ENCODE peak calls at places on chromosomes 12 and 14, in six cellular contexts. J is GM12891, I is K562, U is GM12878, X is H1, T is HepG2. Z is an unnamed sample.

GRCh38 chr12:5872745-5873144 is 72.3 kb downstream of the ANO2 start:
- DNase-seq in I (peak; percentile 14), X (no peak), T (peak; percentile 12), U (no peak), J (no peak), Z (no peak)

GRCh38 chr14:99655521-99655920 is 10.6 kb downstream of the HHIPL1 start:
- DNase-seq in U (no peak), J (no peak), T (no peak), X (no peak), I (no peak), Z (no peak)

GRCh38 chr12:113222730-113223531 is 1.7 kb downstream of the TPCN1 start:
- DNase-seq in T (peak; percentile 91), U (no peak), I (no peak), J (no peak), X (no peak), Z (no peak)

GRCh38 chr12:120534703-120535655 is 823 bp downstream of the RNF10 start:
- DNase-seq in T (no peak), I (peak; percentile 76), X (peak; percentile 78), J (no peak), U (no peak), Z (peak; percentile 46)

GRCh38 chr14:61616524-61617185 is 78.7 kb upstream of the HIF1A start:
- DNase-seq in J (no peak), T (peak; percentile 25), I (no peak), X (no peak), U (no peak), Z (no peak)

GRCh38 chr12:89087876-89088275 is 264.4 kb downstream of the DUSP6 start:
- DNase-seq in X (no peak), J (no peak), T (no peak), U (no peak), I (no peak), Z (no peak)

GRCh38 chr14:102209224-102209966 is 69.7 kb downstream of the WDR20 start:
- DNase-seq in J (no peak), X (peak; percentile 53), I (no peak), T (peak; percentile 58), U (no peak), Z (no peak)

GRCh38 chr14:97402279-97402678 is 605.1 kb downstream of the VRK1 start:
- DNase-seq in U (no peak), X (no peak), J (no peak), I (no peak), T (no peak), Z (no peak)

GRCh38 chr12:28872654-28873268 is 276.3 kb upstream of the FAR2 start:
- DNase-seq in J (peak; percentile 3), I (peak; percentile 57), T (peak; percentile 21), X (peak; percentile 77), U (no peak), Z (no peak)

GRCh38 chr14:24734917-24735500 is 101.0 kb upstream of the GZMB start:
- DNase-seq in X (no peak), J (no peak), U (no peak), T (peak; percentile 86), I (peak; percentile 28), Z (no peak)
- TF ChIP-seq POLR2AphosphoS5 in X (no peak), J (no peak), U (no peak), T (no peak), I (no peak), Z (no peak)

DNA sequence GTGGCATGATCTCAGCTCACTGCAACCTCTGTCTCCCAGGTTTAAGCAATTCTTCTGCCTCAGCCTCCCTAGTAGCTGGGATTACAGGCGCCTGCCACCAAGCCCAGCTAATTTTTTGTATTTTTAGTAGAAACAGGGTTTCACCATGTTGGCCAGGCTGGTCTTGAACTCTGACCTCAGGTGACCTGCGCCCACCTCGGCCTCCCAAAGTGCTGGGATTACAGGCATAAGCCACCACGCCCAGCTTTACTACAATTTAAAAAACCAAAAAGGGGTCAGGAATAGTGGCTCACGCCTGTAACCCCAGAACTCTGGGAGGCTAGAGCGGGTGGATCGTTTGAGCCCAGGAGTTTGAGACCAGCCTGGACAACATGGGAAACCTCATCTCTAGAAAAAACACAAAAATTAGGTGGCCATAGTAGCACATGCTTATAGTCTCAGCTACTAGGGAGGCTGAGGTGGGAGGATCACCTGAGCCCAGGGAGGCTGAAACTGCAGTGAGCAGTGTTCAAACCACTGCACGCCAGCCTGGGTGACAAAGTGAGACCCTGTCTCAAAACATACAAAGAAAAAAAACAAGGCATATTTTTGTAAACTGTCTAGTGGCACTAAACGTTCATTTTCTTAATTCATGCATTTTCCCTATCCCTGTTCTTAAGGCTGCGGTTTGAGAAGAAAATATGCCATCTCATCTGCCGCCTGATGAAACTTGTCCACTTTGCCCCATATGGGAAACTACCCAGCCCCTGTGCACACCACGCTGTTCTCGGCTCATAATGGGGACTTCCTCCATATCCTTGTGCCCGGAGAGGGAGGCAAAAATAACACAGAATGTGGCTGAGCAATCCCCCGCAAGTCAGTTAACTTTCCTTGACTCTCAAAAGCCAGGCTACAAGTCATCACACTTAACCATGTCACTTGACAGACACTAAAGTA is 4.3 kb downstream of the RILPL2 start:
- DNase-seq in J (no peak), X (no peak), I (no peak), U (no peak), T (no peak), Z (no peak)
- TF ChIP-seq POLR2A in J (no peak), X (no peak), I (no peak), U (peak; percentile 38), T (no peak), Z (no peak)

GRCh38 chr14:49134940-49135339 is 451.2 kb downstream of the RPS29 start:
- DNase-seq in X (no peak), U (no peak), T (no peak), I (no peak), J (no peak), Z (no peak)
- TF ChIP-seq TAF1 in X (no peak), U (no peak), T (no peak), I (no peak), J (no peak), Z (no peak)

GRCh38 chr12:52495385-52495784 is 2.3 kb upstream of the KRT6A start:
- DNase-seq in X (peak; percentile 58), U (no peak), T (no peak), J (no peak), I (peak; percentile 18), Z (no peak)

GRCh38 chr12:52496054-52496453 is 3.0 kb upstream of the KRT6A start:
- DNase-seq in I (no peak), J (no peak), U (no peak), X (no peak), T (no peak), Z (no peak)

GRCh38 chr12:52493172-52493571 is at the start of gene KRT6A:
- DNase-seq in J (no peak), T (no peak), I (no peak), X (no peak), U (no peak), Z (no peak)

GRCh38 chr12:52494100-52494499 is 1.0 kb upstream of the KRT6A start:
- DNase-seq in U (no peak), X (no peak), I (no peak), T (no peak), J (no peak), Z (no peak)

GRCh38 chr12:52494518-52494917 is 1.5 kb upstream of the KRT6A start:
- DNase-seq in J (no peak), I (no peak), U (no peak), T (no peak), X (no peak), Z (no peak)
- TF ChIP-seq POLR2AphosphoS5 in J (no peak), I (no peak), U (no peak), T (no peak), X (no peak), Z (no peak)

GRCh38 chr14:20458031-20458789 is 3.0 kb downstream of the PIP4P1 start:
- DNase-seq in I (no peak), X (no peak), J (no peak), U (no peak), T (no peak), Z (no peak)

GRCh38 chr14:20454359-20454644 is 310 bp downstream of the OSGEP start:
- DNase-seq in I (no peak), T (no peak), J (no peak), U (no peak), X (no peak), Z (no peak)

GRCh38 chr14:20456971-20457370 is 1.9 kb downstream of the APEX1 start:
- DNase-seq in I (no peak), J (no peak), X (no peak), T (no peak), U (no peak), Z (no peak)

GRCh38 chr14:20455355-20456300 is 602 bp downstream of the APEX1 start:
- DNase-seq in I (peak; percentile 84), J (no peak), X (no peak), U (no peak), T (no peak), Z (no peak)

GRCh38 chr14:20454645-20455354 is at the start of the genes APEX1 and OSGEP:
- DNase-seq in I (peak; percentile 97), U (peak; percentile 99), J (peak; percentile 85), T (peak; percentile 99), X (peak; percentile 95), Z (peak; percentile 91)
- TF ChIP-seq POLR2A in I (peak; percentile 87), U (peak; percentile 93), J (peak; percentile 91), T (peak; percentile 86), X (peak; percentile 96), Z (peak; percentile 89)

DNA sequence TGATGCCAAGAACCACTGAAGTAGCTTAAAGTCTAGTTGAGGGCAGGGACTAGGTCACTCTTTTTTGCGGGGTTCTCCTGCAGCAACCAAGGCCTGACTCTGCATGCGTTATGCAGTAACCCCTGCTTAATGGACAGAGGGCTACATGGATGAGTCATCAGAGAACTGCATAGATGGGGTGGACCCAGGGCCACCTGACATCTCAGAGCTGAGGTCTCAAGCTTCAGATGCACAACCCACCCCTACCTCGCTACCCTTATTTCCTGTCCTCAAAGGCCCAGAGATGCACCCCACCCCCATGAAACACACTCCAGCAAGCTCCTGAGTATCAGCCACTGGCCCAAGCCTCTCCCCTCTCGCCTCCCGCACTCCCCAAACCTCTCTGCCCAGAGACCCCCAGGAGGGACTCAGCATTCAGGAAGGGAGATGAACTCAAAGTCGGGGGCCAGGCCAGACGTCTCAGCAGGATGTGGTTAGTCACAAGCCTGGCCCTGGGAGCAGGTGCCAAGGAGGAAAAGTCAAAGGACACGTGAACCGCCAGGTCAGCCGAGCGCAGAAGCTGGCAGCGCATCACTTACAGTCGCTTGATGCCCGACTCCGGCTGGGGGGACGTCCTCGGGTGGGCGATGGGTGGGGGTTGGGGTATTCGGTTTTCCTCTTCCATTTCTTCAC is 25.8 kb downstream of the SNRNP35 start:
- DNase-seq in T (no peak), U (no peak), J (peak; percentile 32), X (no peak), I (no peak), Z (no peak)
- TF ChIP-seq TAF1 in T (no peak), U (no peak), J (no peak), X (no peak), I (no peak), Z (no peak)

DNA sequence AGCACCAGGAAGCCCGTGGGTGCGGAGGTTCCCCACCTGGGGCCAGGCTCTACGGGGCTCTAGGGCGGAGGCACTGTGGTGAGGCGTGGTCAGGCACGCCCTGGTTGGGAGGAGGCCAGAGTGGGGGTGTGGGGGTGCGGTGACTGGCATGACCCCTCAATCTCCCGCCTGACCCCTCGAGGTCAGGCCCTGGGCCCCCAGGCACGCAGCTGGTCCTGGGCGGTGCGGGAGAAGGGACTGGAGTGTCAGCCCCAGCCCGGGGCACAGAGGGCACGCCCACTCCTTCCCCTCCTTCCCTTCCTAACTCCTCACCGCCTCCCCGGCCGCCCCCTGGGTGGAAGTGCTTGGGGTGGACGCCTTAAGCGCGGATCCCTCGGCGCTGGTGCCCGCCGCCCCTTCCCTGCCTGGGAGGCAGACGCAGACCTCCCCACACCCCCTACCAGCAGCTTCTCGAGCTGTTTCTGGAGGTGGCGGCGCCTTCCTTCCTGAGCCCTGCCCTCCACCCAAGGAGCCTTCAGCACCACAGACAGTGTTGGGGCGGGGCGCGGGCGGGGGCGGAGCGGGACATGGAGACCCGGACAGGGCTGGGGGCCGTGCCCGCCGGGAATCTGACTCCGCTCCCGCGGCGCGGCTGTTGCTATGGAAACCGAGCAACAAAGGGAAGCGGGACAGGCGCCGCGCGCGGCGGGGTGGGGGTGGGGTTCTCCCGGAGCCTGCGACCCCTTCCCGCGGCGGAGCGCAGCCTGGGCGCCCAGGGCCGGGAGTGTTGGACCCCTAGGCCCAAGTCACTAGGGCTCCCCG is 744 bp upstream of the CRIP2 start:
- DNase-seq in J (peak; percentile 79), U (no peak), T (peak; percentile 77), X (peak; percentile 96), I (peak; percentile 79), Z (no peak)
- TF ChIP-seq POLR2AphosphoS5 in J (no peak), U (no peak), T (no peak), X (no peak), I (no peak), Z (no peak)

Z was measured in GM12892.